ENCODE peak calls at places on chromosomes 11 and 22, in ten cellular contexts. W, M, U, T, I, X, J, F, B and Z are unnamed samples.

GRCh38 chr11:46382644-46383403 is 1.4 kb downstream of the MDK start:
- DNase-seq in W (no peak), F (peak), U (no peak), B (no peak), J (peak), M (no peak), T (no peak), X (peak), I (no peak), Z (peak)

GRCh38 chr11:132942611-132943324 is 589.5 kb downstream of the OPCML start:
- DNase-seq in F (no peak), J (no peak), M (no peak), B (no peak), U (no peak), X (no peak), T (no peak), W (no peak), I (no peak), Z (no peak)

GRCh38 chr11:74417379-74417804 is 19.2 kb upstream of the PGM2L1 start:
- DNase-seq in J (peak), F (no peak), X (peak), W (no peak), T (no peak), M (no peak), B (no peak), U (no peak), I (peak), Z (peak)

GRCh38 chr11:91998466-91998865 is 226.2 kb upstream of the FAT3 start:
- DNase-seq in X (no peak), B (no peak), I (no peak), W (no peak), F (no peak), J (no peak), T (no peak), M (no peak), U (no peak), Z (no peak)

GRCh38 chr11:42407379-42407778 is 904.4 kb upstream of the API5 start:
- DNase-seq in F (no peak), B (no peak), T (peak), M (no peak), X (no peak), W (no peak), J (peak), U (peak), I (peak), Z (no peak)

GRCh38 chr11:85806016-85806415 is 4.9 kb downstream of the SYTL2 start:
- DNase-seq in M (no peak), F (no peak), W (no peak), B (no peak), U (no peak), X (no peak), J (no peak), I (no peak), T (no peak), Z (no peak)

GRCh38 chr11:76244311-76245061 is 38.2 kb upstream of the WNT11 start:
- DNase-seq in B (peak), W (no peak), T (no peak), J (no peak), I (no peak), X (no peak), M (no peak), F (no peak), U (no peak), Z (no peak)

GRCh38 chr22:36191106-36191836 is 10.3 kb downstream of the APOL4 start:
- DNase-seq in X (peak), B (no peak), J (no peak), U (no peak), M (no peak), F (peak), T (peak), I (no peak), W (peak), Z (no peak)

GRCh38 chr11:16791494-16791961 is 53.1 kb downstream of the C11orf58 start:
- DNase-seq in I (peak), X (peak), B (peak), U (no peak), F (peak), J (peak), M (no peak), T (no peak), W (no peak), Z (peak)

GRCh38 chr11:46663277-46663940 is 37.0 kb downstream of the ARHGAP1 start:
- DNase-seq in X (no peak), J (peak), F (no peak), T (no peak), W (no peak), I (no peak), B (no peak), M (no peak), U (no peak), Z (no peak)

GRCh38 chr22:36858156-36858555 is 2.6 kb upstream of the NCF4 start:
- DNase-seq in B (no peak), I (no peak), U (no peak), W (no peak), T (no peak), F (no peak), J (no peak), M (no peak), X (no peak), Z (no peak)

GRCh38 chr11:90614318-90614717 is 391.5 kb upstream of the CHORDC1 start:
- DNase-seq in B (no peak), M (no peak), J (no peak), X (no peak), U (no peak), F (no peak), T (no peak), W (no peak), I (no peak), Z (no peak)

GRCh38 chr22:42821386-42821785 is 35.7 kb downstream of the ARFGAP3 start:
- DNase-seq in W (no peak), B (no peak), J (no peak), I (no peak), T (no peak), U (no peak), F (no peak), M (no peak), X (no peak), Z (no peak)

GRCh38 chr11:107184936-107185335 is 166.7 kb upstream of the GUCY1A2 start:
- DNase-seq in U (no peak), W (no peak), M (no peak), X (no peak), B (no peak), I (no peak), J (no peak), T (no peak), F (no peak), Z (no peak)

GRCh38 chr22:24416611-24417010 is 10.8 kb upstream of the ADORA2A start:
- DNase-seq in B (peak), U (no peak), M (no peak), I (no peak), X (no peak), T (no peak), J (no peak), W (no peak), F (no peak), Z (no peak)

GRCh38 chr22:25996669-25997068 is 172.6 kb upstream of the SEZ6L start:
- DNase-seq in M (no peak), W (no peak), X (no peak), I (no peak), B (no peak), J (no peak), T (no peak), F (no peak), U (no peak), Z (no peak)

GRCh38 chr11:132855516-132855915 is 676.8 kb downstream of the OPCML start:
- DNase-seq in W (no peak), B (no peak), X (no peak), J (no peak), I (no peak), T (no peak), U (no peak), M (no peak), F (no peak), Z (peak)

GRCh38 chr11:116871248-116871647 is 33.8 kb upstream of the APOA1 start:
- DNase-seq in I (peak), F (peak), T (no peak), X (peak), J (peak), B (no peak), W (no peak), U (no peak), M (no peak), Z (peak)

GRCh38 chr22:33328789-33329296 is 270.7 kb upstream of the SYN3 start:
- DNase-seq in I (peak), B (no peak), T (no peak), W (no peak), U (no peak), F (no peak), J (no peak), X (peak), M (no peak), Z (no peak)

GRCh38 chr11:86205415-86206268 is 38.9 kb upstream of the EED start:
- DNase-seq in U (no peak), X (no peak), M (no peak), I (no peak), T (no peak), J (no peak), B (no peak), W (no peak), F (peak), Z (no peak)

GRCh38 chr11:116930177-116930576 is 92.8 kb upstream of the APOA1 start:
- DNase-seq in X (peak), B (no peak), J (no peak), U (peak), F (no peak), I (peak), M (no peak), W (no peak), T (no peak), Z (no peak)

GRCh38 chr11:89491141-89491690 is at the start of gene NOX4:
- DNase-seq in F (peak), B (peak), W (peak), X (peak), U (no peak), M (no peak), T (no peak), I (no peak), J (no peak), Z (peak)

GRCh38 chr11:32069361-32070058 is 21.4 kb upstream of the RCN1 start:
- DNase-seq in M (no peak), F (no peak), W (no peak), B (no peak), T (no peak), X (no peak), J (peak), I (no peak), U (no peak), Z (peak)

GRCh38 chr22:44330727-44331660 is 18.2 kb upstream of the SHISAL1 start:
- DNase-seq in F (no peak), X (no peak), I (no peak), J (no peak), U (no peak), T (no peak), W (no peak), B (no peak), M (no peak), Z (peak)

GRCh38 chr11:33377852-33378385 is 120.7 kb downstream of the HIPK3 start:
- DNase-seq in X (peak), J (peak), M (no peak), F (no peak), T (no peak), I (no peak), B (no peak), U (no peak), W (no peak), Z (no peak)

GRCh38 chr22:46881373-46882118 is 119.1 kb downstream of the TBC1D22A start:
- DNase-seq in M (no peak), X (peak), I (peak), U (no peak), W (peak), B (no peak), F (no peak), T (no peak), J (peak), Z (peak)

DNA sequence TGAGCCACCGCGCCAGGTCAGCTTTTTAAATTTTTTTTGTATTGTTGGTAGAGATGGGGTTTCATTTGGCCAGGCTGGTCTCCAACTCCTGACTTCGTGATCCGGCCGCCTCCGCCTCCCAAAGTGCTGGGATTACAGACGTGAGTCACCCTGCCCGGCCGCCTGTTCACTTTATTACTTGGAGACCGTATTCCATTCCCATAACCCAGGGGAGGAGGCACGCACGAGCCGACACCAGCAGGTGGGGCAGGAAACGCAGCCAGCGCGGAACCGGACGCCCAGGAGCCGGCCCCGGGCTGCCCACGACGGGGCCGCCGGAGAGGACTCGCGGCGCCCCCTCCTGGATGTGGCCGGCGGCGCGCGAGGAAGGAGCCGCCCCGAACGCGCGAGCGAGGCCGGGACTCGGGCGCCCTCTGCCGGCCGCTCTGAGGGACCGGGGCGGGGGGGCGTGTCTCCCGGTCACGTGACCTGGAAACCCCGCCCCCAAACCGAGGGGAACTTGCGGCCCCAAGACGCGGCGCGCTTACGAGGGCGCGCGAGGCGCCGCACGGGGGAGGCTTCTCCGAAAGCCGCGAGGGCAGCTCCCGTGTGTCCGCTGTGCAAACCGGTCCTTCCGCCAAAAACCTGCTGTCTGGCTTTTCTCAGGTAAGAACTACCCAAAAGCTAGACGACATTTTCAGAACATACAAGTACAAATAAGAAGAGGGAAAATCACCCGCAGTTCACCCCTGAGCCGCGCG is 11.6 kb upstream of the RNH1 start:
- DNase-seq in I (peak), J (peak), M (peak), B (peak), U (no peak), X (peak), W (peak), T (peak), F (peak), Z (peak)
- H3K4me3 ChIP-seq in I (peak), J (no peak), M (peak), B (peak), U (no peak), X (peak), W (peak), T (peak), F (no peak), Z (peak)

GRCh38 chr11:102368472-102368871 is 21.5 kb downstream of the BIRC2 start:
- DNase-seq in T (no peak), X (no peak), B (no peak), U (peak), I (no peak), M (no peak), F (no peak), J (no peak), W (no peak), Z (no peak)

GRCh38 chr11:102364991-102365390 is 18.0 kb downstream of the BIRC2 start:
- DNase-seq in W (no peak), U (no peak), T (no peak), J (no peak), X (no peak), M (no peak), B (no peak), I (no peak), F (no peak), Z (no peak)

GRCh38 chr11:102367364-102367763 is 20.4 kb downstream of the BIRC2 start:
- DNase-seq in F (no peak), I (no peak), M (no peak), X (peak), U (no peak), W (no peak), B (no peak), J (peak), T (no peak), Z (peak)
- TF ChIP-seq CTCF in F (peak), I (no peak), M (peak), X (peak), U (no peak), W (no peak), B (peak), J (peak), T (no peak), Z (no peak)

GRCh38 chr22:21038405-21038804 is 6.0 kb upstream of the SLC7A4 start:
- DNase-seq in X (peak), J (no peak), M (no peak), F (peak), T (no peak), W (peak), U (no peak), I (no peak), B (no peak), Z (no peak)
- H3K4me3 ChIP-seq in X (no peak), J (no peak), M (no peak), F (no peak), T (no peak), W (no peak), U (no peak), I (no peak), B (no peak), Z (no peak)

GRCh38 chr11:126282742-126283591 is at the start of gene TIRAP:
- DNase-seq in X (peak), U (peak), W (peak), B (peak), M (peak), T (peak), F (peak), I (peak), J (peak), Z (peak)
- TF ChIP-seq CTCF in X (no peak), U (no peak), W (peak), B (no peak), M (no peak), T (no peak), F (no peak), I (no peak), J (no peak), Z (no peak)